ENCODE peak calls at places on chromosome 13, in seven cellular contexts. D is ascending aorta; G is naive thymus-derived CD8-positive, alpha-beta T cell; C is T-helper 1 cell; M is GDM1; Y is amniotic stem cell; J is effector memory CD4-positive, alpha-beta T cell. A is an unnamed sample.

GRCh38 chr13:53045110-53045509 is 16.5 kb downstream of the OLFM4 start:
- DNase-seq in D (no peak), G (no peak), C (no peak), M (no peak), Y (no peak), J (no peak), A (no peak)

GRCh38 chr13:51913421-51914136 is 51.8 kb downstream of the CCDC70 start:
- DNase-seq in D (peak), G (no peak), C (no peak), M (no peak), Y (no peak), J (no peak), A (no peak)

GRCh38 chr13:78022164-78022877 is 103.7 kb upstream of the EDNRB start:
- DNase-seq in D (peak), G (no peak), C (peak), M (peak), Y (no peak), J (peak), A (peak)

GRCh38 chr13:110240943-110241342 is 66.0 kb downstream of the COL4A1 start:
- DNase-seq in D (peak), G (no peak), C (no peak), M (no peak), Y (no peak), J (no peak), A (no peak)

GRCh38 chr13:33678084-33678483 is 139.9 kb upstream of the RFC3 start:
- DNase-seq in D (no peak), G (no peak), C (no peak), M (no peak), Y (no peak), J (no peak), A (no peak)

GRCh38 chr13:37700887-37701286 is 102.3 kb upstream of the POSTN start:
- DNase-seq in D (no peak), G (no peak), C (no peak), M (no peak), Y (no peak), J (no peak), A (no peak)

GRCh38 chr13:62583466-62583865 is 1167.8 kb upstream of the PCDH20 start:
- DNase-seq in D (no peak), G (no peak), C (no peak), M (no peak), Y (no peak), J (no peak), A (no peak)

GRCh38 chr13:67366533-67366932 is 136.4 kb upstream of the PCDH9 start:
- DNase-seq in D (no peak), G (no peak), C (no peak), M (no peak), Y (no peak), J (no peak), A (no peak)

GRCh38 chr13:23718916-23719470 is 148.8 kb downstream of the TNFRSF19 start:
- DNase-seq in D (no peak), G (no peak), C (no peak), M (no peak), Y (no peak), J (no peak), A (no peak)

GRCh38 chr13:44263920-44264610 is 109.6 kb upstream of the SERP2 start:
- DNase-seq in D (no peak), G (no peak), C (no peak), M (no peak), Y (no peak), J (no peak), A (no peak)